ENCODE peak calls at places on chromosomes 5 and 9, in six cellular contexts. Z is Peyer's patch, A is cardiac muscle cell, L is adrenal gland, H is mammary epithelial cell, N is GM06990. C is an unnamed sample.

GRCh38 chr5:103066346-103066745 is 53.6 kb downstream of the GIN1 start:
- DNase-seq in Z (no peak), A (no peak), L (no peak), H (peak), N (no peak), C (no peak)

GRCh38 chr5:147822686-147823491 is 8.6 kb downstream of the SPINK1 start:
- DNase-seq in Z (no peak), A (peak), L (peak), H (peak), N (peak), C (no peak)

GRCh38 chr5:135051872-135052271 is 17.8 kb upstream of the PITX1 start:
- DNase-seq in Z (no peak), A (no peak), L (no peak), H (no peak), N (no peak), C (no peak)

GRCh38 chr9:4366649-4367330 is 66.9 kb upstream of the GLIS3 start:
- DNase-seq in Z (no peak), A (peak), L (peak), H (peak), N (no peak), C (no peak)

GRCh38 chr5:54460181-54460919 is 4.9 kb downstream of the HSPB3 start:
- DNase-seq in Z (no peak), A (peak), L (no peak), H (no peak), N (no peak), C (no peak)

GRCh38 chr9:122510502-122510901 is at the start of gene OR1J2:
- DNase-seq in Z (no peak), A (no peak), L (no peak), H (no peak), N (no peak), C (no peak)

GRCh38 chr5:131505237-131505908 is 129.7 kb downstream of the RAPGEF6 start:
- DNase-seq in Z (no peak), A (no peak), L (no peak), H (no peak), N (no peak), C (no peak)

GRCh38 chr9:129231759-129232158 is 53.7 kb upstream of the IER5L start:
- DNase-seq in Z (no peak), A (no peak), L (no peak), H (no peak), N (no peak), C (no peak)

GRCh38 chr9:69218166-69218565 is 44.1 kb downstream of the TJP2 start:
- DNase-seq in Z (no peak), A (no peak), L (no peak), H (no peak), N (no peak), C (no peak)

GRCh38 chr5:171340042-171340441 is 31.0 kb downstream of the TLX3 start:
- DNase-seq in Z (no peak), A (no peak), L (no peak), H (no peak), N (no peak), C (no peak)

GRCh38 chr5:43780586-43780985 is 177.6 kb downstream of the NNT start:
- DNase-seq in Z (no peak), A (no peak), L (no peak), H (peak), N (no peak), C (no peak)

GRCh38 chr9:79764377-79764776 is 192.6 kb downstream of the TLE4 start:
- DNase-seq in Z (no peak), A (no peak), L (no peak), H (peak), N (no peak), C (no peak)

GRCh38 chr5:87645241-87645640 is 232.5 kb upstream of the CCNH start:
- DNase-seq in Z (no peak), A (no peak), L (no peak), H (peak), N (no peak), C (no peak)

GRCh38 chr5:177494356-177495195 is 2.8 kb downstream of the PDLIM7 start:
- DNase-seq in Z (no peak), A (peak), L (peak), H (peak), N (no peak), C (no peak)

GRCh38 chr5:57298985-57299491 is 125.2 kb downstream of the GPBP1 start:
- DNase-seq in Z (peak), A (peak), L (peak), H (peak), N (peak), C (no peak)

GRCh38 chr9:132249123-132249522 is 87.3 kb downstream of the NTNG2 start:
- DNase-seq in Z (no peak), A (no peak), L (no peak), H (no peak), N (no peak), C (no peak)

GRCh38 chr9:133368249-133368881 is 7.5 kb downstream of the SURF4 start:
- DNase-seq in Z (no peak), A (no peak), L (no peak), H (no peak), N (no peak), C (no peak)

GRCh38 chr9:98712987-98713386 is 4.3 kb upstream of the GABBR2 start:
- DNase-seq in Z (no peak), A (no peak), L (no peak), H (no peak), N (no peak), C (no peak)

DNA sequence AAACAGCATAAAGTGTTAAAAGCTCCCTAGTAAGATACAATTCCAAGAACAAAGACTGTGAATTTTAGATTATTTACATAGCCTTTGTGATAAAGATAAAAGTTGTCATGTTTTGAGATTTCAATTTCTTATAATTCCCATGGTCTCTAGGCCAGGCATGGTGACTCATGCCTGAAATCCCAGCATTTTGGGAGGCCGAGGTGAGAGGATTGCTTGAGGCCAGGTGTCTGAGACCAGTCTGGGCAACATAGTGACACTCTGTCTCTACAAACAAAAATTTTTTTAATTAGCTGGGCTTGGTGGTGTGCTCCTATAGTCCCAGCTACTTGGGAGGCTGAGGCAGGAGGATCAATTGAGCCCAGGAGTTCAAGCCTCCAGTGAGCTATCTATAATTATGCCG is 48.1 kb downstream of the BDP1 start:
- DNase-seq in Z (no peak), A (no peak), L (no peak), H (no peak), N (no peak), C (no peak)
- TF ChIP-seq CTCF in Z (no peak), A (no peak), L (no peak), H (no peak), N (no peak), C (no peak)

DNA sequence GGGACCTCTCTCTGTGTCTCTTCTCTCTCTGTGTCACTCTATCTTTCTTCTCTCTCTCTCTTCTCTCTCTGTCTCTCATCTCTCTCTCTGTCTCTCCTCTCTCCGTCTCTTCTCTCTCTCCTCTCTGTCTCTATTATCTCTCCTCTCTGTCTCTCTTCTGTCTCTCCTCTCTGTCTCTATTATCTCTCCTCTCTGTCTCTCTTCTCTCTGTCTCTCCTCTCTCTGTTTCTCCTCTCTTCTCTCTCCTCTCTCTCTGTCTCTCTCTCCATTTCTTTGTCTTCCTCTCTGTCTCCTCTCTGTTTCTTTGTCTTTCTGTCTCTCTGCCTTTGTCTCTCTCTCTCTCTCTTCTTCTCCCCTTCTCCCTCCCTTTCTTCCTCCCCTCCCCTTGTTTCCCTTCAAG is 3.2 kb upstream of the OLFM1 start:
- DNase-seq in Z (no peak), A (no peak), L (no peak), H (no peak), N (no peak), C (no peak)
- TF ChIP-seq CTCF in Z (no peak), A (no peak), L (no peak), H (no peak), N (no peak), C (no peak)

GRCh38 chr9:6194934-6195333 is 20.7 kb upstream of the IL33 start:
- DNase-seq in Z (no peak), A (no peak), L (no peak), H (no peak), N (no peak), C (no peak)
- TF ChIP-seq CTCF in Z (no peak), A (peak), L (no peak), H (peak), N (peak), C (no peak)

DNA sequence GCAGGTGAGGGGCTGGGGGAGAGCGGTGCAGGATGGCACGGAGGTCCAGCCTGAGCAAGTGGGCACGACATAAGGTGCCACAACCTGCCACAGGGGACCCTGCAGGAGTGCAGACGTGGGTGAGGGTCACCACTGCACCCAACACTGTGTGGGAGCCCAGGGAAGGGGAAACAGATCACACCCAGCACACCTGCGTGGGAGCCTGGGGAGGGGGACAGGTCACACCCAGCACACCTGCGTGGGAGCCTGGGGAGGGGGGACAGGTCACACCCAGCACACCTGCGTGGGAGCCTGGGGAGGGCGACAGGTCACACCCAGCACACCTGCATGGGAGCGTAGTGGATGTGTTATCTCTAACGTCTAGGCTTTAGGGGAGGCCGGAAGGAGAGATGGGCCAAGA is 47.4 kb upstream of the CLPTM1L start:
- DNase-seq in Z (no peak), A (no peak), L (no peak), H (no peak), N (no peak), C (no peak)
- TF ChIP-seq CTCF in Z (no peak), A (no peak), L (no peak), H (no peak), N (no peak), C (no peak)

DNA sequence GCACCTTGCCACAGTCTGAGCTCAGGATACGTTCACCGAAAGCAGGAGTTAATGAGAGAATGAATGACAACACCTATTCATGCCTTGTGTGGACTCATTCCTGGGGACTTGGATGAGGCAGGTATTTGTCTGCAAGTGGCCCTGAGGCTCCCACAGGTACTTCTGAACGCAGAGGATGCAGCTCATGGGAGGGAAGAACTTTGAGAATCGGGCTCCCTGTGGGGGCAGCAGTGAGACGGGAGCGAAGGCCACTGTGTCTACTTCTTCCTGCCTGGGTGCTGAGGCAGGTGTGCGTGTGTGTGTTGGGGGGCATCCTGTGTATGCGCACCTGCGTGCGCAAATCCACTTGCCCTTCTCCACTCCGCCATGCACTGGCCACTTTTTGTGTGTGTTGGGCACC is 42.2 kb downstream of the PTPN3 start:
- DNase-seq in Z (no peak), A (no peak), L (no peak), H (no peak), N (no peak), C (no peak)
- TF ChIP-seq CTCF in Z (no peak), A (no peak), L (no peak), H (no peak), N (peak), C (no peak)

GRCh38 chr5:78899922-78900362 is 85.2 kb downstream of the ARSB start:
- DNase-seq in Z (no peak), A (peak), L (no peak), H (peak), N (no peak), C (no peak)
- TF ChIP-seq CTCF in Z (peak), A (peak), L (peak), H (peak), N (peak), C (peak)

DNA sequence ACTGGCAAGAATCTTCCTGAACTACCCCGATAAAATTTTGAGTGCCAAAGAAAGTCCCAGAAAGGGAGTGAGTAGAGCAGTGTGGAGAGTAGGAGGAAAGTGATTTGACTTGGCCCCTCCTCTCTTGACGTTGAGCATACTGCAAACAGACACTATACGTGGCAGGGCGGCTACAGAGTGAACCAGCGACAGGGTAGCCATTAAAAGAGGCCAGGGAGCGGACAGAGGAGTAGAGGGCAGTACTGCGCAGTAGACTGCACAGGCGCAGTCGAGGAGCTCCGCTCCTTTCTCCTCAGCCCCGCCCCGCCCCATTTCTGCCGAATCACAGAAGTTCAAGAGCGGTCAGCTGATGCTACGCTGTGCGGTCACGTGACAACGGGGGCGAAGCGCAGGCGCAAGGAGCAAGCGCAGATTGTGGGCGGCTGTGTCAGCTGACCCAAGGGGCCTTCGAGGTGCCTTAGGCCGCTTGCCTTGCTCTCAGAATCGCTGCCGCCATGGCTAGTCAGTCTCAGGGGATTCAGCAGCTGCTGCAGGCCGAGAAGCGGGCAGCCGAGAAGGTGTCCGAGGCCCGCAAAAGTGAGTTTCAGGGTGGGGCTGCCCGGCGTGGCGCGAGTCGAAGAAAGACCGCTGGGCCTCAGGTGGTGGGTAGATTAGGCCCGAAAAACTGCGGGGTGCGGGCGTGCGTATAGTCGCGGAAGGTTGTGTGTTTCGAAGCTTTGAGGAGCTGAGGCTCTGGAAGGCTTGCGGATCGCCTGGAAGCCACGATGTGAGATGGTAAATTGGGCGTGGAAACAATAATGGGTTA is at the start of gene ATP6V1G1:
- DNase-seq in Z (peak), A (peak), L (peak), H (peak), N (peak), C (peak)
- TF ChIP-seq CTCF in Z (no peak), A (peak), L (no peak), H (no peak), N (no peak), C (peak)

GRCh38 chr5:6633469-6634326 is 458 bp downstream of the SRD5A1 start:
- DNase-seq in Z (no peak), A (peak), L (no peak), H (peak), N (no peak), C (no peak)

GRCh38 chr5:6632931-6633468 is at the start of the genes NSUN2 and SRD5A1:
- DNase-seq in Z (peak), A (peak), L (peak), H (peak), N (peak), C (peak)

GRCh38 chr5:6631441-6631840 is 1.4 kb downstream of the NSUN2 start:
- DNase-seq in Z (no peak), A (no peak), L (no peak), H (no peak), N (no peak), C (no peak)

GRCh38 chr5:6634327-6634713 is 1.1 kb downstream of the SRD5A1 start:
- DNase-seq in Z (no peak), A (no peak), L (no peak), H (no peak), N (peak), C (no peak)

DNA sequence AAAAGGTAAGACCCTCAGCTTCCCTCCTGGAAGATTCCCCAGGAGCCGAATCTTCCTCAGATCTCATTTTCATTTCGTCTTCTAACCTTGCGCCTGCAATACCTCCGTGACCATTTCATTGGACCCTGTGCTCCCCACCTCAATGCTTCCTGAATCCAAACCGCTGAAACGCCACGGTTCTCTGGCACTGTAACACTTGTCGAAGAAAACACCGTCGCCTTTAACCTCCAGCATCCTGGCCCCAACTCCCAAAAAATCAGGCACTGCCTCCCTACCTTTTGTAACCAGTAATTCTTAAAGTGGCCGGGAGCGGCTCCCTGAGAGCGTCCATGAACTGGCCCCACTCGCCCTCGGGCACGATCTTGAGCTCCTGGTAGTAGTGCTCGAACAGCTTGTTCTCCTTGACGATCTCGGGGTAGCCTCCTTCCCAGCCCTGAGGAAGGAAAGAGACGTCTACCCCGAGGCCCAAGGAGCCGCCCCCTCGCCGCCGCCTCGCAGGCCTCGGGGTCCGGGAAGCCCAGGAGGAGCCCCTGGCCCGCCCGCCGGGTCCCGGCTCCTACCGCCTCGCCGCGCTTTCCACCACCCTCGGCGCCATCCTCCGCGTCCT is 417 bp downstream of the NSUN2 start:
- DNase-seq in Z (peak), A (no peak), L (peak), H (no peak), N (no peak), C (no peak)
- TF ChIP-seq CTCF in Z (no peak), A (no peak), L (no peak), H (no peak), N (peak), C (no peak)

DNA sequence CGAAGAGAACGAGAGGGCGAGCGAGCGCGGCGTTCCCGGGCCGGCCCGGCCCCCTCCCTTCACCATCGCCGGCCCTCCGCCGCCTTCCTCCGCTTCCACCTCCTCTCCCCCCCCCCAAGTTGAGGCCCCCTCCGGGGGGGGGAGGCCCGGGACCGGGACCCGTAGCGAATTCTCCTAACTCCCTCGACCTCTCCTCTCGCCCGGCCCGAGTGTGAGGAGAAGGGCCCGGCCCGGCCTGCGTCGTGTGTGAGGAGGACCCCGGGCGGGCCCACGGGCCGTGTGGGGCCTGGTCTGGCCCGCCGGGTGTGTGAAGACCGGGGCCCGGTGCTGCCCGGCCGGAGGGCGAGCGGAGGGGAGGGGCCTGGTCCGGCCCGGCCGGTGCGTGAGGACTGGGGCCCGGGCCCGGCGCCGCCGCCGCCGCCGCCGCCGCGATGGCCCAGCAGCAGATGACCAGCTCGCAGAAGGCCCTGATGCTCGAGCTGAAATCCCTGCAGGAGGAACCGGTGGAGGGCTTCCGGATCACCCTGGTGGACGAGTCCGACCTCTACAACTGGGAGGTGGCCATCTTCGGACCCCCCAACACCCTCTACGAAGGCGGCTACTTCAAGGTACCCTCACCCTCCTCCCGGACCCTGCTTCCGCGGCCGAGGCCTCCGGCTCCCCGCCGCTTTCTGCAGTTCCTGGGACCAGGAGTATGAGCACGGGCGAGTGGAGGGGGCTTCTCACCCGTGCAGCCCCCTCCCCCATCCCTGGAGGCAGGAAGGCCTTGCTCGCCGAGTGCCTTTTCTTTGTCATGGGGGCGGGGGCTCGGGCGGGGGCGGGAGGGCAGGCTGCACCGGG is 587 bp downstream of the UBE2R2 start:
- DNase-seq in Z (peak), A (peak), L (peak), H (peak), N (peak), C (no peak)
- TF ChIP-seq CTCF in Z (no peak), A (peak), L (peak), H (no peak), N (no peak), C (peak)